ENCODE peak calls at places on chromosome 9, in five cellular contexts. B, Z, V, P and R are unnamed samples.

GRCh38 chr9:19036611-19037010 is 3.6 kb upstream of the SAXO1 start:
- DNase-seq in Z (no peak), V (no peak), P (no peak), B (no peak), R (no peak)

GRCh38 chr9:109574061-109574882 is 76.2 kb upstream of the PTPN3 start:
- DNase-seq in P (peak), Z (no peak), B (peak), V (no peak), R (no peak)

GRCh38 chr9:93139365-93140182 is 5.5 kb upstream of the NINJ1 start:
- DNase-seq in P (no peak), Z (no peak), V (no peak), B (peak), R (peak)

GRCh38 chr9:14314424-14314928 is 535 bp upstream of the NFIB start:
- DNase-seq in V (peak), Z (peak), B (peak), P (peak), R (peak)

GRCh38 chr9:111621895-111622480 is 9.1 kb upstream of the DNAJC25 start:
- DNase-seq in P (peak), B (peak), V (no peak), Z (no peak), R (peak)

GRCh38 chr9:81521892-81522291 is 167.5 kb downstream of the TLE1 start:
- DNase-seq in B (peak), P (no peak), Z (no peak), V (no peak), R (no peak)

GRCh38 chr9:2461886-2462285 is 159.7 kb upstream of the VLDLR start:
- DNase-seq in Z (no peak), V (no peak), P (peak), B (no peak), R (no peak)

GRCh38 chr9:14441976-14442651 is 128.2 kb upstream of the NFIB start:
- DNase-seq in P (no peak), V (no peak), Z (no peak), B (peak), R (peak)

GRCh38 chr9:121885345-121885901 is 207.7 kb downstream of the TTLL11 start:
- DNase-seq in P (peak), B (no peak), V (no peak), Z (no peak), R (no peak)

GRCh38 chr9:93110400-93110855 is 14.4 kb downstream of the CARD19 start:
- DNase-seq in V (peak), Z (peak), P (no peak), B (no peak), R (no peak)

GRCh38 chr9:109118802-109119438 is 827 bp downstream of the TMEM245 start:
- DNase-seq in B (no peak), P (no peak), Z (peak), V (no peak), R (no peak)

GRCh38 chr9:133774799-133775198 is 36.6 kb upstream of the SARDH start:
- DNase-seq in P (no peak), Z (peak), V (no peak), B (no peak), R (no peak)

GRCh38 chr9:138006576-138007233 is 129.1 kb downstream of the CACNA1B start:
- DNase-seq in V (no peak), B (no peak), P (no peak), Z (peak), R (no peak)

GRCh38 chr9:115204827-115205506 is 87.0 kb upstream of the TNC start:
- DNase-seq in B (peak), V (no peak), P (peak), Z (no peak), R (no peak)

GRCh38 chr9:137138701-137139467 is at the start of gene GRIN1:
- DNase-seq in P (no peak), V (no peak), Z (no peak), B (peak), R (no peak)

GRCh38 chr9:109242751-109243150 is 75.7 kb upstream of the FRRS1L start:
- DNase-seq in B (no peak), P (no peak), Z (no peak), V (no peak), R (no peak)

GRCh38 chr9:131758972-131759647 is 19.2 kb upstream of the RAPGEF1 start:
- DNase-seq in V (no peak), P (peak), Z (no peak), B (peak), R (no peak)

GRCh38 chr9:38768351-38768761 is 48.4 kb upstream of the FAM240B start:
- DNase-seq in V (no peak), B (peak), P (no peak), Z (no peak), R (no peak)

GRCh38 chr9:68643901-68644809 is 60.9 kb upstream of the PIP5K1B start:
- DNase-seq in P (no peak), Z (no peak), B (no peak), V (no peak), R (no peak)

GRCh38 chr9:99903393-99903792 is 3.1 kb upstream of the STX17 start:
- DNase-seq in B (no peak), P (no peak), V (no peak), Z (no peak), R (no peak)

GRCh38 chr9:113255431-113255830 is 19.9 kb downstream of the CDC26 start:
- DNase-seq in Z (no peak), V (no peak), B (no peak), P (no peak), R (no peak)

GRCh38 chr9:19379697-19380046 is 364 bp downstream of the RPS6 start:
- DNase-seq in B (peak), Z (peak), P (peak), V (peak), R (peak)

GRCh38 chr9:133320421-133320881 is 15.5 kb downstream of the SURF6 start:
- DNase-seq in P (no peak), B (no peak), Z (no peak), V (no peak), R (no peak)

GRCh38 chr9:33114746-33115145 is 38.3 kb upstream of the SMU1 start:
- DNase-seq in P (no peak), B (no peak), Z (no peak), V (no peak), R (no peak)

GRCh38 chr9:742914-743594 is 98.4 kb upstream of the DMRT1 start:
- DNase-seq in B (no peak), V (no peak), Z (no peak), P (no peak), R (no peak)

GRCh38 chr9:88092699-88093359 is 45.4 kb downstream of the SPATA31C2 start:
- DNase-seq in B (no peak), Z (no peak), V (no peak), P (peak), R (no peak)

GRCh38 chr9:107249665-107250285 is 33.3 kb upstream of the RAD23B start:
- DNase-seq in Z (no peak), B (peak), V (no peak), P (peak), R (no peak)
- H3K4me3 ChIP-seq in Z (no peak), B (no peak), V (no peak), P (no peak), R (no peak)

DNA sequence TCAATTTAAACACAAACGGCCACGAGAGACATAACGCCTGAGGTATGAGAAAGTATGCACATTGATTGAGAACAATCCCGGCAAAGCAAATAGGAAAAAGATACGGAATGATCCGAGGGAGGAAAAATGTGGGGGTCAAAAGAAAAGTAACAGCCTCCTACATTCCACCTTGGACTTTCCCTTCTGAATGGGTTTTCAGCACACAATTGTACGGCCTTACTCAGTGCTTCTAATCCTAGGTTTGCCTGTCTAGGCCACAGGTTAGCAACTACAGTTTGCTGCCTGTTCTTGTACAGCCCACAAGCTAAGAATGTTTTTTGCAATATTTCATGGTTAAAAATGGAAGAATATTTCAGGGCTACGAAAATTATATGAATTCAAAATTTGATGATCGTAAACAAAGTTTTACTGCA is 46.2 kb upstream of the RNF20 start:
- DNase-seq in Z (no peak), V (no peak), B (no peak), P (no peak), R (no peak)
- H3K4me3 ChIP-seq in Z (peak), V (peak), B (peak), P (peak), R (peak)

GRCh38 chr9:129835128-129835859 is at the start of the genes C9orf78 and USP20:
- DNase-seq in V (peak), P (peak), Z (peak), B (peak), R (peak)
- H3K4me3 ChIP-seq in V (peak), P (peak), Z (peak), B (peak), R (peak)

DNA sequence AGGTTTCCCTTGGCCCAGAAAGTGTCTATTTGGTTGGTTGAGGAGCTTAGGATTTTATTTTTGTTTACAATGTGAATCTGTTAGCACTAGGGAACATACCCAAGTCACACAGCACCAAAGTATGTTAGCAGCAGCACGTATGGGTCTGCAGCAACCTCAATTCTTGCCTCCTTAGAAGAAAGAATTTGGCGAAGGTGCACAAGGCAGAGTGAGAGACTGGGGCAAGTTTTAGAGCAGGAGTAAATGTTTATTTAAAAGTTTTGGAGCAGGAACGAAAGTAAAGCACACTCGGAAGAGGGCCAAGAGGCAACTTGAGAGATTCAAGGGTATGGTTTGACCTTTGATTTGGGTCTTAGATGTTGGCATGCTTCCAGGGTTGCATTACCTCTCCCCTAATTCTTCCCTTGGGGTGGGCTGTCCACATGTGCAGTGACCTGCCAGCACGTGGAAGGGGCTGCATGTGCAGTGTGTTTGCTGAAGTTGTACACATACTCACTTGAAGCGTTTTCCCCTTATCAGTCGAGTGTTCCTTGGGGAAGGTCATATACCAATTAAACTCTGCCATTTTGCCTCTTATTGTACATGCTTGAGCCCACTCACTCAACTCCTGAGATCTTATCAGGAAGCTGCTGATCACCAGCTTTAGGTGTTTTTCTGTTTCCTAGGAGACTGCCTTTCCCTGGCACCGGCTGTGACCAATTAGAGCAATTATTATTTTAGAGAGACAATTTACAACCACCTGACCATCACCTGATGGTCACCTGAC is 64.9 kb upstream of the SHC3 start:
- DNase-seq in Z (no peak), P (no peak), B (no peak), V (no peak), R (no peak)
- H3K4me3 ChIP-seq in Z (no peak), P (no peak), B (no peak), V (no peak), R (no peak)

DNA sequence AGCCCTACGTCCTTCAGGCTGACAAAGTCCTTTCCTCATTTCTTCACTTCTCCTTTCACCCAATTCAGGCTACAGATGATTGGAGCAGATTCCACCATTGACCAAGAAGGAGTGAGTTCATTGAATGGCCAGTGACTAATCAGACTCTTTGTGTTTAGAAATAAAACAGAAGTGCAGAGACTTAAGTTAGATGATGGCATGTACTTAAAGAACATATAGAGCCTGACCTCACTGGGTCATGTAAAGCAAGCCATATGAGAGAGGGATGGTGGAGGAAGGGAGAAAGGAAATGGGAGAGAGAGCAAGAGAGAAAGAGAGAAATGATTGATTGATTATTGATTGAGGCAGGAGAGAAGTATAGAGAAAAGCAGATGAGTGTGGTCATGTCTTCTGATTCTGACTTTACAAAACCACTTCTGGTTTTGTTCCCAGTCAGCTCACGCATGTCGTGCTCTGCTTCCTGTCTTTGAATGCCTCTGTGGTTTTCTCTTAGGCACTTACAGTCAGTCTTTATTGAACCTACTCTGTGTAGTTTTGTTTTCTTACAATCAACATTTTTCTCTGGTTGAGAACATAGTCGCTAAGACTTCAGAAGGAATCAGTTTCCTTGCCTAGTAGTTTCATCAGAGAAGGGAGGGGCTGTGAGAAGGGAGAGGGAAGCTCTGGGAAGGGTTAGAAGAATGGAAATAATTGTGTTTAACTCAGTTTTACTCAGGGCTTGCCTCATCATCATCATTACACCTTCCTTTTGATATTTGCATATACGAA is 149.2 kb upstream of the KLF9 start:
- DNase-seq in B (peak), P (peak), V (no peak), Z (no peak), R (no peak)
- H3K4me3 ChIP-seq in B (no peak), P (no peak), V (no peak), Z (no peak), R (no peak)

DNA sequence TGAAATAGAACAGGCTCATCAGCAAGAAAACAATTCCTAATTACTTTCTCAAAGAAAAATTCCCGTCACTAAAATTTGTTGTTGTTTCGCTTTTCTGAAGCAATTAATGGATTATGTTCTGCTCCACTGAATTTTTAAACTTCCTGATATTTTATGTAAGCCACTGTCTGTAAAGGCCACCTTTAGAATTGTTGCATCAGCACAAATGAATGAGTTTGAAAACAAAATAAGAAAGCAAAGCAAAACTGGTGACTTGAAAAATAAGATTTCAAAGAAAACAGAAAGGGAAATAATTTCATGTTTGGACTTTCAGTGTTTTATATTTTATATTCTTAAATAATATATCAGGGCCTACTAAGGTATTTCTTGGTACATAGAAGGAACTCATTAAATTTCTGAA is 636.3 kb upstream of the TYRP1 start:
- DNase-seq in P (no peak), Z (no peak), B (no peak), V (no peak), R (no peak)
- H3K4me3 ChIP-seq in P (no peak), Z (no peak), B (no peak), V (no peak), R (no peak)

GRCh38 chr9:78033870-78034269 is 2.3 kb upstream of the GNAQ start:
- DNase-seq in B (no peak), V (no peak), P (no peak), Z (no peak), R (no peak)
- H3K4me3 ChIP-seq in B (no peak), V (no peak), P (no peak), Z (no peak), R (no peak)

DNA sequence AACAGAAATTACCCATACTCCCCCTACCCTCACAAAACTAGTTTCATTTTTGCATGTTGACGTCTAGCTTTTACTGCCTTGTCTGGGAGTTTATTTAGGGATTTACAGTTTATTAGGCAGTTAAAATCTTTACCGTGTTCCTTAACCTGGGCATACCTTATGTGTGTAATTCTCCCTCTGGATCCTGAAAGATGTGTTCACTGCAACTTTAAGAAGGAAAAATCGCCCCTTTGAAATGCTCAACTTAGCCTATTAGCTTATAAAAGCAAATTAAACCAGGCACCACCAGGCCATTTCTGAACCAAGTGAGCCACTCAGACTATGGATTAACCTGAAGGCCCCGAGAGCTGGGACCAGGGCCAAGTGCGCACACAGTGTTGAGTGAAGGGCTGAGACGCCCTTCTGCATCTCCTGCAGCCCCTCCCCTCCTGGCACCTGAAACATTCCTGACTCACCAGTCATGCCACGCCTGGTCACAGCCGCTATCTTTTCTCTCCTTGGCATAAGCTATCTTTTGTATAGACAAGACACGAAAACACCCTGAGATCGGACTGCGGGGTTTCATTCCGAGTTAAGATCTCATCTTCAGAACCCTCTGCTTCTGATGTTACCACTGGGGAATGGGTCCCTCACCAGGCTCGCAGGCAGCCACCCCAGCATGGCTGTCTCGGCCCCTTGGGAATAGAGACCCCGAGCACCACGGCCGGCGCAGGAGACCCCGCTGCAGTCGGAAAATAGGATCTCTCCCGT is 111.9 kb downstream of the ROR2 start:
- DNase-seq in V (no peak), B (peak), P (peak), Z (no peak), R (peak)
- H3K4me3 ChIP-seq in V (no peak), B (peak), P (peak), Z (peak), R (peak)

DNA sequence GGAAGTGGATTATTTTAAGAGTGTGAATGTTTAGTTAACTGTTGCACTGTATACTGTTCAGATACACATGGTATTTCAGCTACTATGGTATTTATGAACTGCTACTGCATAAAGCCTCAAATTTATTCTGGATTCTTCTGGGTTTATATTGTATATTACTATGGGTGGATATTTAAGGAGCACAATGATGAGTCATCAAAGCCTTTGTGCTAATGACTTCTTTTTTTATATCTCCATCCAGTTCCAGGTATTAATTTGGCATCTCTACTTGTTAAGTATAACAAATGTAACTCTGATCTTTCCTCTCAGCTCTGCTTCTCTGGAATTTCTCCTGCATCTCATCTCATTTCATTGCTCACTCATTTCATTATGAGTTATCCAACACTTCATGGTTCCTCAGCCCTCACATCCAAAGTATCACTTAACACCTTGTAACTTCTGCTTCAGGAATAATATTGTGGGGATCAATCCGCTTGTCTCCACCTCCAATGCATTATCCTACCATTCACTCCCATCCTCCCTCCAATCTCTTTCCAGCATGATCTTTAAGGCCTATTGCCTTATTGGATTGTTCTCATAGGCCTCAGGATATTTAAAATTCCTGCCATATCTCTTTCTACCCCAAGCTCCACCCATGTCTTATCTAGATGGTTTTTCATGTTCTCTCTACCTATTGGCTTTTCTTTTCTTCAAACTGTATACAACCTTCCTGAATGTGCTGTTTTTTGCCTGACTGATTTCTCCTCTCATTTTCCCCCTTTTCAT is 7.0 kb downstream of the KDM4C start:
- DNase-seq in B (no peak), P (no peak), V (no peak), Z (no peak), R (no peak)
- H3K4me3 ChIP-seq in B (no peak), P (no peak), V (no peak), Z (no peak), R (no peak)

GRCh38 chr9:129143031-129143441 is 31.8 kb downstream of the PTPA start:
- DNase-seq in B (peak), Z (peak), V (peak), P (peak), R (peak)
- H3K4me3 ChIP-seq in B (no peak), Z (peak), V (no peak), P (peak), R (no peak)